ENCODE peak calls at places on chromosomes 3 and 15, in eight cellular contexts. C, X, Y, I, R, N, L and V are unnamed samples.

GRCh38 chr3:158532099-158532734 is 38.8 kb upstream of the MLF1 start:
- DNase-seq in C (peak), X (no peak), Y (peak), I (no peak), R (peak), N (no peak), L (peak), V (peak)

GRCh38 chr3:149843502-149843901 is 30.5 kb downstream of the RNF13 start:
- DNase-seq in C (no peak), X (no peak), Y (no peak), I (no peak), R (no peak), N (no peak), L (no peak), V (no peak)

GRCh38 chr3:156551746-156552145 is 3.2 kb downstream of the SSR3 start:
- DNase-seq in C (peak), X (no peak), Y (no peak), I (no peak), R (no peak), N (no peak), L (no peak), V (peak)

GRCh38 chr15:60137711-60138396 is 133.7 kb downstream of the FOXB1 start:
- DNase-seq in C (peak), X (no peak), Y (no peak), I (no peak), R (no peak), N (no peak), L (no peak), V (peak)

GRCh38 chr15:52021128-52021671 is 2.2 kb downstream of the MAPK6 start:
- DNase-seq in C (peak), X (no peak), Y (peak), I (no peak), R (no peak), N (no peak), L (peak), V (peak)

GRCh38 chr15:67177750-67178149 is 76.7 kb downstream of the AAGAB start:
- DNase-seq in C (peak), X (peak), Y (no peak), I (no peak), R (no peak), N (no peak), L (peak), V (no peak)

GRCh38 chr3:52787672-52788625 is 6.6 kb upstream of the ITIH3 start:
- DNase-seq in C (no peak), X (peak), Y (no peak), I (no peak), R (no peak), N (no peak), L (no peak), V (no peak)

GRCh38 chr15:51382787-51383186 is 41.3 kb downstream of the GLDN start:
- DNase-seq in C (peak), X (no peak), Y (peak), I (no peak), R (no peak), N (no peak), L (no peak), V (peak)

GRCh38 chr3:134055661-134056060 is 25.9 kb upstream of the SLCO2A1 start:
- DNase-seq in C (no peak), X (no peak), Y (no peak), I (no peak), R (no peak), N (no peak), L (no peak), V (no peak)

GRCh38 chr3:183253961-183254815 is 1.1 kb downstream of the B3GNT5 start:
- DNase-seq in C (peak), X (peak), Y (peak), I (no peak), R (peak), N (peak), L (no peak), V (no peak)

GRCh38 chr3:185250247-185250646 is 3.6 kb downstream of the EHHADH start:
- DNase-seq in C (peak), X (no peak), Y (no peak), I (no peak), R (no peak), N (no peak), L (no peak), V (no peak)

GRCh38 chr3:61564405-61565059 is 3.2 kb downstream of the PTPRG start:
- DNase-seq in C (peak), X (peak), Y (peak), I (no peak), R (no peak), N (no peak), L (peak), V (peak)

GRCh38 chr15:80876034-80876433 is 96.9 kb downstream of the CEMIP start:
- DNase-seq in C (peak), X (peak), Y (no peak), I (no peak), R (no peak), N (no peak), L (no peak), V (no peak)

GRCh38 chr15:52794665-52795463 is 4.7 kb upstream of the ONECUT1 start:
- DNase-seq in C (no peak), X (no peak), Y (no peak), I (no peak), R (no peak), N (no peak), L (no peak), V (no peak)

GRCh38 chr15:26628071-26628470 is 144.8 kb downstream of the GABRB3 start:
- DNase-seq in C (no peak), X (no peak), Y (no peak), I (no peak), R (no peak), N (no peak), L (no peak), V (no peak)

GRCh38 chr3:78666458-78666800 is 1101.4 kb downstream of the ROBO1 start:
- DNase-seq in C (peak), X (no peak), Y (no peak), I (no peak), R (no peak), N (no peak), L (peak), V (peak)

GRCh38 chr3:185959609-185960517 is 22.0 kb upstream of the TRA2B start:
- DNase-seq in C (peak), X (no peak), Y (no peak), I (no peak), R (no peak), N (no peak), L (peak), V (peak)

GRCh38 chr3:171614318-171614967 is 154.2 kb upstream of the TNIK start:
- DNase-seq in C (peak), X (peak), Y (peak), I (no peak), R (no peak), N (no peak), L (no peak), V (peak)

GRCh38 chr3:13460341-13460736 is 19.8 kb upstream of the HDAC11 start:
- DNase-seq in C (no peak), X (no peak), Y (no peak), I (no peak), R (no peak), N (no peak), L (no peak), V (no peak)

GRCh38 chr3:48555231-48555948 is 1.2 kb downstream of the PFKFB4 start:
- DNase-seq in C (no peak), X (no peak), Y (no peak), I (no peak), R (no peak), N (no peak), L (no peak), V (no peak)

GRCh38 chr3:172560026-172560425 is 36.8 kb upstream of the TNFSF10 start:
- DNase-seq in C (no peak), X (no peak), Y (no peak), I (no peak), R (no peak), N (no peak), L (no peak), V (no peak)